ENCODE peak calls at places on chromosomes 6 and 20, in ten cellular contexts. One of them, this sample, is unnamed.

GRCh38 chr6:46221221-46221793 is 50.5 kb upstream of the ENPP5 start:
- DNase-seq in right lobe of liver: no peak
- DNase-seq in cardiac muscle cell: peak; percentile 58
- DNase-seq in RWPE1: peak; percentile 36
- DNase-seq in PC-9: no peak
- DNase-seq in K562: peak; percentile 41
- DNase-seq in psoas muscle: no peak
- DNase-seq in H9: no peak
- DNase-seq in ovary: no peak
- DNase-seq in fibroblast of lung: peak; percentile 65
- DNase-seq in this sample: peak; percentile 16

GRCh38 chr20:48804300-48804980 is 23.4 kb downstream of the PREX1 start:
- DNase-seq in fibroblast of lung: no peak
- DNase-seq in ovary: no peak
- DNase-seq in cardiac muscle cell: no peak
- DNase-seq in psoas muscle: no peak
- DNase-seq in PC-9: no peak
- DNase-seq in RWPE1: no peak
- DNase-seq in right lobe of liver: no peak
- DNase-seq in H9: no peak
- DNase-seq in K562: no peak
- DNase-seq in this sample: no peak

GRCh38 chr6:107318100-107318736 is 141.1 kb downstream of the PDSS2 start:
- DNase-seq in RWPE1: peak; percentile 61
- DNase-seq in right lobe of liver: peak; percentile 56
- DNase-seq in cardiac muscle cell: peak; percentile 73
- DNase-seq in H9: peak; percentile 60
- DNase-seq in psoas muscle: peak; percentile 58
- DNase-seq in fibroblast of lung: peak; percentile 71
- DNase-seq in ovary: peak; percentile 45
- DNase-seq in K562: peak; percentile 43
- DNase-seq in PC-9: no peak
- DNase-seq in this sample: no peak

GRCh38 chr6:93962566-93962965 is 543.2 kb upstream of the EPHA7 start:
- DNase-seq in RWPE1: no peak
- DNase-seq in fibroblast of lung: no peak
- DNase-seq in cardiac muscle cell: no peak
- DNase-seq in PC-9: no peak
- DNase-seq in psoas muscle: no peak
- DNase-seq in ovary: no peak
- DNase-seq in K562: no peak
- DNase-seq in H9: no peak
- DNase-seq in right lobe of liver: no peak
- DNase-seq in this sample: no peak

GRCh38 chr20:24382330-24382729 is 87.1 kb upstream of the SYNDIG1 start:
- DNase-seq in PC-9: no peak
- DNase-seq in psoas muscle: no peak
- DNase-seq in K562: no peak
- DNase-seq in right lobe of liver: no peak
- DNase-seq in ovary: no peak
- DNase-seq in cardiac muscle cell: no peak
- DNase-seq in RWPE1: no peak
- DNase-seq in fibroblast of lung: no peak
- DNase-seq in H9: no peak
- DNase-seq in this sample: no peak

GRCh38 chr20:11447371-11448100 is 470.2 kb upstream of the BTBD3 start:
- DNase-seq in fibroblast of lung: no peak
- DNase-seq in psoas muscle: no peak
- DNase-seq in cardiac muscle cell: no peak
- DNase-seq in PC-9: no peak
- DNase-seq in ovary: no peak
- DNase-seq in RWPE1: no peak
- DNase-seq in H9: no peak
- DNase-seq in K562: no peak
- DNase-seq in right lobe of liver: no peak
- DNase-seq in this sample: no peak

GRCh38 chr6:112085666-112086065 is 1.6 kb downstream of the TUBE1 start:
- DNase-seq in PC-9: peak; percentile 22
- DNase-seq in K562: no peak
- DNase-seq in RWPE1: no peak
- DNase-seq in psoas muscle: no peak
- DNase-seq in cardiac muscle cell: peak; percentile 16
- DNase-seq in right lobe of liver: peak; percentile 31
- DNase-seq in ovary: no peak
- DNase-seq in H9: no peak
- DNase-seq in fibroblast of lung: no peak
- DNase-seq in this sample: no peak

GRCh38 chr6:158290659-158291058 is 21.6 kb upstream of the TULP4 start:
- DNase-seq in ovary: no peak
- DNase-seq in psoas muscle: no peak
- DNase-seq in cardiac muscle cell: no peak
- DNase-seq in right lobe of liver: no peak
- DNase-seq in fibroblast of lung: no peak
- DNase-seq in K562: no peak
- DNase-seq in RWPE1: no peak
- DNase-seq in H9: no peak
- DNase-seq in PC-9: no peak
- DNase-seq in this sample: no peak

GRCh38 chr6:155262655-155263054 is 1.2 kb upstream of the CLDN20 start:
- DNase-seq in ovary: no peak
- DNase-seq in K562: no peak
- DNase-seq in right lobe of liver: no peak
- DNase-seq in H9: no peak
- DNase-seq in cardiac muscle cell: no peak
- DNase-seq in psoas muscle: no peak
- DNase-seq in RWPE1: no peak
- DNase-seq in PC-9: no peak
- DNase-seq in fibroblast of lung: no peak
- DNase-seq in this sample: no peak

GRCh38 chr6:155261146-155261900 is 2.5 kb upstream of the CLDN20 start:
- DNase-seq in psoas muscle: no peak
- DNase-seq in right lobe of liver: no peak
- DNase-seq in K562: no peak
- DNase-seq in PC-9: no peak
- DNase-seq in RWPE1: no peak
- DNase-seq in fibroblast of lung: no peak
- DNase-seq in ovary: no peak
- DNase-seq in cardiac muscle cell: no peak
- DNase-seq in H9: peak; percentile 74
- DNase-seq in this sample: no peak

GRCh38 chr6:155264704-155265320 is 999 bp downstream of the CLDN20 start:
- DNase-seq in K562: no peak
- DNase-seq in PC-9: no peak
- DNase-seq in psoas muscle: no peak
- DNase-seq in right lobe of liver: no peak
- DNase-seq in H9: no peak
- DNase-seq in RWPE1: peak; percentile 8
- DNase-seq in cardiac muscle cell: no peak
- DNase-seq in ovary: no peak
- DNase-seq in fibroblast of lung: no peak
- DNase-seq in this sample: no peak

GRCh38 chr6:155265843-155266535 is 2.2 kb downstream of the CLDN20 start:
- DNase-seq in fibroblast of lung: no peak
- DNase-seq in PC-9: no peak
- DNase-seq in H9: no peak
- DNase-seq in RWPE1: no peak
- DNase-seq in psoas muscle: no peak
- DNase-seq in K562: no peak
- DNase-seq in cardiac muscle cell: no peak
- DNase-seq in right lobe of liver: no peak
- DNase-seq in ovary: no peak
- DNase-seq in this sample: no peak

GRCh38 chr6:155263373-155264063 is at the start of gene CLDN20:
- DNase-seq in cardiac muscle cell: no peak
- DNase-seq in ovary: no peak
- DNase-seq in psoas muscle: no peak
- DNase-seq in PC-9: no peak
- DNase-seq in K562: no peak
- DNase-seq in fibroblast of lung: no peak
- DNase-seq in RWPE1: no peak
- DNase-seq in right lobe of liver: no peak
- DNase-seq in H9: no peak
- DNase-seq in this sample: no peak
- H3K27ac ChIP-seq in cardiac muscle cell: no peak within 1 kb of the TSS
- H3K27ac ChIP-seq in ovary: no peak within 1 kb of the TSS
- H3K27ac ChIP-seq in psoas muscle: no peak within 1 kb of the TSS
- H3K27ac ChIP-seq in PC-9: no peak within 1 kb of the TSS
- H3K27ac ChIP-seq in K562: no peak within 1 kb of the TSS
- H3K27ac ChIP-seq in fibroblast of lung: no peak within 1 kb of the TSS
- H3K27ac ChIP-seq in RWPE1: peak within 1 kb of the TSS; percentile 69
- H3K27ac ChIP-seq in right lobe of liver: no peak within 1 kb of the TSS
- H3K27ac ChIP-seq in H9: no peak within 1 kb of the TSS
- H3K27ac ChIP-seq in this sample: no peak within 1 kb of the TSS

DNA sequence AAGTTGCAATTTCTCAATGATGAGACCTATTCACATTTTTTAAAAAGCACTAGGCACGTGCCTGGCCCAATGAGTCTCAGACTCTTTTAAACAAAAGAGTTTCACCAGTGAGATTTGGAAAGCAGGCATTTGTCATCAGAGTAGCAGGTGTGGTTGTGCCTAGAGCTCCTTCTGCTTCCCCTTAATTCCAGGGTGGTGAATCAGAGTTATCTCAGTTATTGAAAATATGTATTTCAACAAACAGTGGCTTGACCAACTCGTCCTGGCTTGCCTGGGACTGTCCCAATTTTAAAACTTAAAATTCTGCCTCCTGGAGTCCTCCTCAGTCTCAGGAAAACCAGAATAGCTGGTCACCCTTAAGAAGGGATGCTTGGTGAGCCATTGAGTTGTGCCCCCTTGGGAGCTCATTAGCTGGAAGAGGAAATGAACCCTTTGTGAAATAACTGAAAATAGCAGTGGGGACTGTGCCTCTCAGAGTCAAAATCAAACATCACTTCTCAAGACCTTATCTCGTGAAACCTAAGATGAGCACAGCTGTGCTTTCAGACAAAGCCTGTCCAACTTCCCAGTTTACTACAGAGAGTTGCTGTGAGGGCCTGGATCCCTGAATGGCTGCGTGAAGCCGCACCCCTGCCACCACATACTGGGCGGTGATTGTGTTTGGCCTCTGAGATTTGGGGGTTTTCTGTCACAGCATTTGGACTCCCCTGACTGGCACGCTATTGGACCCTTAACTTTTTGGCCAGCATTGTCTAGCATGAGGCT is 116.3 kb downstream of the ANKRD60 start:
- DNase-seq in psoas muscle: no peak
- DNase-seq in PC-9: peak; percentile 98
- DNase-seq in RWPE1: peak; percentile 99
- DNase-seq in H9: peak; percentile 13
- DNase-seq in right lobe of liver: no peak
- DNase-seq in ovary: no peak
- DNase-seq in K562: no peak
- DNase-seq in fibroblast of lung: peak; percentile 56
- DNase-seq in cardiac muscle cell: peak; percentile 30
- DNase-seq in this sample: peak; percentile 97
- H3K27ac ChIP-seq in psoas muscle: no peak overlapping the region
- H3K27ac ChIP-seq in PC-9: peak overlapping the region; percentile 86
- H3K27ac ChIP-seq in RWPE1: peak overlapping the region; percentile 94
- H3K27ac ChIP-seq in H9: no peak overlapping the region
- H3K27ac ChIP-seq in right lobe of liver: no peak overlapping the region
- H3K27ac ChIP-seq in ovary: no peak overlapping the region
- H3K27ac ChIP-seq in K562: no peak overlapping the region
- H3K27ac ChIP-seq in fibroblast of lung: peak overlapping the region; percentile 64
- H3K27ac ChIP-seq in cardiac muscle cell: no peak overlapping the region
- H3K27ac ChIP-seq in this sample: peak overlapping the region; percentile 79

GRCh38 chr20:53897884-53898557 is 172.4 kb downstream of the BCAS1 start:
- DNase-seq in ovary: no peak
- DNase-seq in PC-9: no peak
- DNase-seq in cardiac muscle cell: no peak
- DNase-seq in RWPE1: no peak
- DNase-seq in fibroblast of lung: no peak
- DNase-seq in right lobe of liver: no peak
- DNase-seq in H9: no peak
- DNase-seq in psoas muscle: no peak
- DNase-seq in K562: no peak
- DNase-seq in this sample: no peak

GRCh38 chr20:53895385-53895755 is 175.0 kb downstream of the BCAS1 start:
- DNase-seq in right lobe of liver: no peak
- DNase-seq in psoas muscle: no peak
- DNase-seq in cardiac muscle cell: no peak
- DNase-seq in fibroblast of lung: no peak
- DNase-seq in K562: no peak
- DNase-seq in H9: no peak
- DNase-seq in RWPE1: no peak
- DNase-seq in ovary: no peak
- DNase-seq in PC-9: no peak
- DNase-seq in this sample: no peak

GRCh38 chr20:53896041-53896440 is 174.4 kb downstream of the BCAS1 start:
- DNase-seq in fibroblast of lung: no peak
- DNase-seq in PC-9: no peak
- DNase-seq in cardiac muscle cell: no peak
- DNase-seq in H9: no peak
- DNase-seq in ovary: no peak
- DNase-seq in psoas muscle: no peak
- DNase-seq in K562: no peak
- DNase-seq in right lobe of liver: no peak
- DNase-seq in RWPE1: no peak
- DNase-seq in this sample: no peak

GRCh38 chr20:53894707-53895384 is 175.5 kb downstream of the BCAS1 start:
- DNase-seq in fibroblast of lung: no peak
- DNase-seq in RWPE1: no peak
- DNase-seq in psoas muscle: no peak
- DNase-seq in PC-9: no peak
- DNase-seq in H9: no peak
- DNase-seq in cardiac muscle cell: no peak
- DNase-seq in right lobe of liver: no peak
- DNase-seq in K562: no peak
- DNase-seq in ovary: no peak
- DNase-seq in this sample: no peak

DNA sequence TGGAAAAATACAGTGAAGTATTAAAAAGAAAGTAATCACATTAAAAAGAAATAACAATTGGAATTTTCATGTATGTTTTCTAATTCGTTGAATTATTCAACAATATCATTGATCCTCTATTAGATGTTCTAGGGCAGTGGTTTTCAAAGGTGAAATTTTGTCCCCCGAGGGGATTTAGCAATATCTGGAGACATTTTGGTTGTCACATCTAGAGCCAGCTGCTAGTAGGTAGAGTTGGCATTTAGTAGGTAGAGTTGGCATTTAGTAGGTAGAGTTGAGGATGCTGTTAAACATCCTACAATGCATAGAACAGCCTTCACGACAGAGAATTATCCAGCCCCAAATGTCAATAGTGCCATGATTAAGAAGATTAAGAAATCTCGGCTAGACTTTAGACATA is 173.7 kb downstream of the BCAS1 start:
- DNase-seq in H9: no peak
- DNase-seq in PC-9: no peak
- DNase-seq in K562: no peak
- DNase-seq in fibroblast of lung: no peak
- DNase-seq in ovary: no peak
- DNase-seq in psoas muscle: no peak
- DNase-seq in right lobe of liver: no peak
- DNase-seq in RWPE1: no peak
- DNase-seq in cardiac muscle cell: no peak
- DNase-seq in this sample: no peak
- H3K27ac ChIP-seq in H9: no peak overlapping the region
- H3K27ac ChIP-seq in PC-9: no peak overlapping the region
- H3K27ac ChIP-seq in K562: no peak overlapping the region
- H3K27ac ChIP-seq in fibroblast of lung: no peak overlapping the region
- H3K27ac ChIP-seq in ovary: no peak overlapping the region
- H3K27ac ChIP-seq in psoas muscle: no peak overlapping the region
- H3K27ac ChIP-seq in right lobe of liver: no peak overlapping the region
- H3K27ac ChIP-seq in RWPE1: no peak overlapping the region
- H3K27ac ChIP-seq in cardiac muscle cell: no peak overlapping the region
- H3K27ac ChIP-seq in this sample: no peak overlapping the region

GRCh38 chr6:15066433-15067337 is 179.2 kb upstream of the JARID2 start:
- DNase-seq in fibroblast of lung: peak; percentile 79
- DNase-seq in PC-9: no peak
- DNase-seq in cardiac muscle cell: peak; percentile 88
- DNase-seq in RWPE1: peak; percentile 88
- DNase-seq in right lobe of liver: peak; percentile 44
- DNase-seq in H9: no peak
- DNase-seq in ovary: peak; percentile 26
- DNase-seq in psoas muscle: no peak
- DNase-seq in K562: peak; percentile 47
- DNase-seq in this sample: peak; percentile 84
- H3K27ac ChIP-seq in fibroblast of lung: no peak overlapping the region
- H3K27ac ChIP-seq in PC-9: no peak overlapping the region
- H3K27ac ChIP-seq in cardiac muscle cell: no peak overlapping the region
- H3K27ac ChIP-seq in RWPE1: peak overlapping the region; percentile 88
- H3K27ac ChIP-seq in right lobe of liver: no peak overlapping the region
- H3K27ac ChIP-seq in H9: no peak overlapping the region
- H3K27ac ChIP-seq in ovary: no peak overlapping the region
- H3K27ac ChIP-seq in psoas muscle: peak overlapping the region; percentile 47
- H3K27ac ChIP-seq in K562: peak overlapping the region; percentile 84
- H3K27ac ChIP-seq in this sample: peak overlapping the region; percentile 74

This sample was measured in foreskin keratinocyte.